ENCODE peak calls at places on chromosomes 13 and 19, in ten cellular contexts. One of them, this sample, is unnamed.

GRCh38 chr13:45416521-45417125 is 1.6 kb downstream of the SLC25A30 start:
- DNase-seq in left ventricle myocardium inferior: no peak
- DNase-seq in Peyer's patch: no peak
- DNase-seq in fibroblast of mammary gland: no peak
- DNase-seq in omental fat pad: no peak
- DNase-seq in AG10803: no peak
- DNase-seq in upper lobe of right lung: no peak
- DNase-seq in WTC11: no peak
- DNase-seq in K562: no peak
- DNase-seq in AG09319: no peak
- DNase-seq in this sample: no peak

GRCh38 chr13:77492982-77493381 is 42.5 kb upstream of the SCEL start:
- DNase-seq in left ventricle myocardium inferior: no peak
- DNase-seq in Peyer's patch: no peak
- DNase-seq in fibroblast of mammary gland: peak
- DNase-seq in omental fat pad: no peak
- DNase-seq in AG10803: no peak
- DNase-seq in upper lobe of right lung: no peak
- DNase-seq in WTC11: no peak
- DNase-seq in K562: no peak
- DNase-seq in AG09319: no peak
- DNase-seq in this sample: no peak

GRCh38 chr13:65188691-65189090 is 2041.4 kb downstream of the PCDH9 start:
- DNase-seq in left ventricle myocardium inferior: no peak
- DNase-seq in Peyer's patch: no peak
- DNase-seq in fibroblast of mammary gland: no peak
- DNase-seq in omental fat pad: no peak
- DNase-seq in AG10803: no peak
- DNase-seq in upper lobe of right lung: no peak
- DNase-seq in WTC11: no peak
- DNase-seq in K562: no peak
- DNase-seq in AG09319: no peak
- DNase-seq in this sample: no peak

GRCh38 chr13:36344886-36345437 is 1.2 kb downstream of the SPART start:
- DNase-seq in left ventricle myocardium inferior: no peak
- DNase-seq in Peyer's patch: no peak
- DNase-seq in fibroblast of mammary gland: peak
- DNase-seq in omental fat pad: no peak
- DNase-seq in AG10803: no peak
- DNase-seq in upper lobe of right lung: no peak
- DNase-seq in WTC11: no peak
- DNase-seq in K562: no peak
- DNase-seq in AG09319: no peak
- DNase-seq in this sample: no peak

GRCh38 chr13:93672996-93673395 is 446.4 kb downstream of the GPC6 start:
- DNase-seq in left ventricle myocardium inferior: no peak
- DNase-seq in Peyer's patch: no peak
- DNase-seq in fibroblast of mammary gland: no peak
- DNase-seq in omental fat pad: no peak
- DNase-seq in AG10803: no peak
- DNase-seq in upper lobe of right lung: no peak
- DNase-seq in WTC11: no peak
- DNase-seq in K562: no peak
- DNase-seq in AG09319: no peak
- DNase-seq in this sample: no peak

GRCh38 chr19:51607920-51608562 is 22.2 kb downstream of the SIGLEC5 start:
- DNase-seq in left ventricle myocardium inferior: peak
- DNase-seq in Peyer's patch: peak
- DNase-seq in fibroblast of mammary gland: peak
- DNase-seq in omental fat pad: peak
- DNase-seq in AG10803: peak
- DNase-seq in upper lobe of right lung: peak
- DNase-seq in WTC11: peak
- DNase-seq in K562: peak
- DNase-seq in AG09319: peak
- DNase-seq in this sample: peak

GRCh38 chr19:41407271-41407670 is 9.7 kb downstream of the BCKDHA start:
- DNase-seq in left ventricle myocardium inferior: no peak
- DNase-seq in Peyer's patch: no peak
- DNase-seq in fibroblast of mammary gland: no peak
- DNase-seq in omental fat pad: no peak
- DNase-seq in AG10803: no peak
- DNase-seq in upper lobe of right lung: no peak
- DNase-seq in WTC11: peak
- DNase-seq in K562: no peak
- DNase-seq in AG09319: no peak
- DNase-seq in this sample: peak

GRCh38 chr13:105543742-105544141 is 991.7 kb downstream of the EFNB2 start:
- DNase-seq in left ventricle myocardium inferior: no peak
- DNase-seq in Peyer's patch: no peak
- DNase-seq in fibroblast of mammary gland: no peak
- DNase-seq in omental fat pad: no peak
- DNase-seq in AG10803: no peak
- DNase-seq in upper lobe of right lung: no peak
- DNase-seq in WTC11: no peak
- DNase-seq in K562: no peak
- DNase-seq in AG09319: no peak
- DNase-seq in this sample: no peak

GRCh38 chr13:20721058-20721453 is 17.6 kb downstream of the IL17D start:
- DNase-seq in left ventricle myocardium inferior: no peak
- DNase-seq in Peyer's patch: no peak
- DNase-seq in fibroblast of mammary gland: no peak
- DNase-seq in omental fat pad: no peak
- DNase-seq in AG10803: no peak
- DNase-seq in upper lobe of right lung: no peak
- DNase-seq in WTC11: no peak
- DNase-seq in K562: no peak
- DNase-seq in AG09319: no peak
- DNase-seq in this sample: no peak

GRCh38 chr13:110910013-110910890 is 4.6 kb downstream of the ANKRD10 start:
- DNase-seq in left ventricle myocardium inferior: no peak
- DNase-seq in Peyer's patch: no peak
- DNase-seq in fibroblast of mammary gland: no peak
- DNase-seq in omental fat pad: no peak
- DNase-seq in AG10803: no peak
- DNase-seq in upper lobe of right lung: no peak
- DNase-seq in WTC11: no peak
- DNase-seq in K562: no peak
- DNase-seq in AG09319: no peak
- DNase-seq in this sample: no peak

GRCh38 chr13:44578064-44578394 is 1.9 kb upstream of the TSC22D1 start:
- DNase-seq in left ventricle myocardium inferior: no peak
- DNase-seq in Peyer's patch: peak
- DNase-seq in fibroblast of mammary gland: peak
- DNase-seq in omental fat pad: no peak
- DNase-seq in AG10803: peak
- DNase-seq in upper lobe of right lung: no peak
- DNase-seq in WTC11: no peak
- DNase-seq in K562: no peak
- DNase-seq in AG09319: peak
- DNase-seq in this sample: no peak

GRCh38 chr19:51690359-51691121 is 2.6 kb upstream of the SPACA6 start:
- DNase-seq in left ventricle myocardium inferior: peak
- DNase-seq in Peyer's patch: peak
- DNase-seq in fibroblast of mammary gland: peak
- DNase-seq in omental fat pad: no peak
- DNase-seq in AG10803: peak
- DNase-seq in upper lobe of right lung: peak
- DNase-seq in WTC11: peak
- DNase-seq in K562: peak
- DNase-seq in AG09319: no peak
- DNase-seq in this sample: peak

DNA sequence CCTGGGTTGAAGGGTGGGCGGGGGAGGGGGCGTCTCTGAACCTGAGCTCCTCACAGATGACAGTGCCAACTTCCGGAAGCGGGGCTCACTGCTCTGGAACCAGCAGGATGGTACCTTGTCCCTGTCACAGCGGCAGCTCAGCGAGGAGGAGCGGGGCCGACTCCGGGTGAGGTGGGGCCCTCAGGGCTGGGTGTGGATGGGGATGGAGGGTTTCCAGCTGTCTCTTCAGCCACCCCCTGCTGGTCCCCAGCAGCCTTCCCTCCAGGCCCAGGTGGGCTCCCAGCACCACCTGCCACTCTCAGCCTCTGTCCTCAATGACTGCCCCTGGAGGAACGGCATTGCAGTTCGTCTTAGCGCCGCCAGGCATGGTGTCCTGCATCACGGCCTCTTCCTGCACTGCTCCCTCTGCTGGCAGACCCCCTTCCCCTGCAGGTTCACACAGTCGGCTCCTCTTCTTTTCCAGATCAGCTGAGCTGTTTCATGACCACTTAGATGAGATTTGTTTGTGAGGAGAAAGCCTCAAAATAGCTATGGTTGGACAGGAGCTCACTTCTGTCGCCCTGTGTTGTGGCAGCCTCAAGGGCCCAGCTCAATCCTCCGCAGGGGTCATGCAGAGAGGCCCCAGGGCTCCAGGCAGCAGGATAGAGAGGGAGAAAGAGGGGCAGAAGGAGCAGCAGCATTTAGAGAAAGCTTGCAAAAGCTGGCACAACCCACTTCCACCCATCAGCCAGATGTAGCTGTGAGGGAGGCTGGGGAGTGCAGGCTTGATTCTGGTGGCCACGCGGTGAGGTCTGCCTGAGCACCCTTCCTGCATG is 2.5 kb upstream of the GARIN5A start:
- DNase-seq in left ventricle myocardium inferior: no peak
- DNase-seq in Peyer's patch: no peak
- DNase-seq in fibroblast of mammary gland: peak
- DNase-seq in omental fat pad: no peak
- DNase-seq in AG10803: peak
- DNase-seq in upper lobe of right lung: peak
- DNase-seq in WTC11: peak
- DNase-seq in K562: peak
- DNase-seq in AG09319: peak
- DNase-seq in this sample: no peak
- TF ChIP-seq CTCF in left ventricle myocardium inferior: peak
- TF ChIP-seq CTCF in Peyer's patch: no peak
- TF ChIP-seq CTCF in fibroblast of mammary gland: peak
- TF ChIP-seq CTCF in omental fat pad: no peak
- TF ChIP-seq CTCF in AG10803: peak
- TF ChIP-seq CTCF in upper lobe of right lung: peak
- TF ChIP-seq CTCF in WTC11: peak
- TF ChIP-seq CTCF in K562: peak
- TF ChIP-seq CTCF in AG09319: peak
- TF ChIP-seq CTCF in this sample: no peak

GRCh38 chr19:10815969-10816635 is 19.9 kb downstream of the TMED1 start:
- DNase-seq in left ventricle myocardium inferior: no peak
- DNase-seq in Peyer's patch: no peak
- DNase-seq in fibroblast of mammary gland: peak
- DNase-seq in omental fat pad: no peak
- DNase-seq in AG10803: peak
- DNase-seq in upper lobe of right lung: no peak
- DNase-seq in WTC11: no peak
- DNase-seq in K562: no peak
- DNase-seq in AG09319: no peak
- DNase-seq in this sample: no peak

GRCh38 chr19:10811391-10812111 is 24.5 kb downstream of the TMED1 start:
- DNase-seq in left ventricle myocardium inferior: no peak
- DNase-seq in Peyer's patch: no peak
- DNase-seq in fibroblast of mammary gland: no peak
- DNase-seq in omental fat pad: no peak
- DNase-seq in AG10803: no peak
- DNase-seq in upper lobe of right lung: no peak
- DNase-seq in WTC11: no peak
- DNase-seq in K562: peak
- DNase-seq in AG09319: no peak
- DNase-seq in this sample: no peak

GRCh38 chr19:10812196-10812595 is 23.8 kb downstream of the TMED1 start:
- DNase-seq in left ventricle myocardium inferior: no peak
- DNase-seq in Peyer's patch: no peak
- DNase-seq in fibroblast of mammary gland: no peak
- DNase-seq in omental fat pad: no peak
- DNase-seq in AG10803: no peak
- DNase-seq in upper lobe of right lung: no peak
- DNase-seq in WTC11: no peak
- DNase-seq in K562: peak
- DNase-seq in AG09319: no peak
- DNase-seq in this sample: no peak

GRCh38 chr19:10815007-10815531 is 20.9 kb downstream of the TMED1 start:
- DNase-seq in left ventricle myocardium inferior: no peak
- DNase-seq in Peyer's patch: no peak
- DNase-seq in fibroblast of mammary gland: no peak
- DNase-seq in omental fat pad: no peak
- DNase-seq in AG10803: no peak
- DNase-seq in upper lobe of right lung: no peak
- DNase-seq in WTC11: no peak
- DNase-seq in K562: no peak
- DNase-seq in AG09319: no peak
- DNase-seq in this sample: no peak

DNA sequence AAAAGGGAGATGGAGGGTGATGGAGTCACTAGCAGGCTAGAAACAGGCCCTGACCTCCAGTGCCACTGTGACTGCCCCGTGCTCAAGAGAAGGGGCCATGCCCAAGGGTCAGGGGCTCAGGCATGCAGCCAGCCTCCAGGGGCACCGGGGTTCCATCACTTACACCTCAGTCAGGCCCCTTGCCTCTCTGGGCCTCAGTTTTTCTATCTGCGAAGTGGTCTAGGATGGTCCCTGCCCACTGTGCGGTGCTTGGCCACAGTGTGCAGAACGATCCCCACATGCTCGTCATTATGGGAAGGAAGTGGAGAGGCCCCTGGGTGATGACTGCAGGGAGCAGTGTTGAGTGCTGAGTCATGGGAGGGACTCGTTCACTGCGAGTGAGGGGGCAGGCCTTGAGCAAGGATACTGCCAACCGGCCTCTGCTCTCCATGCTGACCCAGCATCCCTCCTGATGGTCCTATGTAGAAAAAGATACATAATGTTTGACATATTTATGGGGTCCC is 23.1 kb downstream of the TMED1 start:
- DNase-seq in left ventricle myocardium inferior: no peak
- DNase-seq in Peyer's patch: no peak
- DNase-seq in fibroblast of mammary gland: peak
- DNase-seq in omental fat pad: no peak
- DNase-seq in AG10803: peak
- DNase-seq in upper lobe of right lung: no peak
- DNase-seq in WTC11: no peak
- DNase-seq in K562: peak
- DNase-seq in AG09319: peak
- DNase-seq in this sample: no peak
- TF ChIP-seq CTCF in left ventricle myocardium inferior: no peak
- TF ChIP-seq CTCF in Peyer's patch: no peak
- TF ChIP-seq CTCF in fibroblast of mammary gland: no peak
- TF ChIP-seq CTCF in omental fat pad: no peak
- TF ChIP-seq CTCF in AG10803: peak
- TF ChIP-seq CTCF in upper lobe of right lung: no peak
- TF ChIP-seq CTCF in WTC11: no peak
- TF ChIP-seq CTCF in K562: no peak
- TF ChIP-seq CTCF in AG09319: peak
- TF ChIP-seq CTCF in this sample: no peak

GRCh38 chr19:45693168-45693788 is 812 bp downstream of the QPCTL start:
- DNase-seq in left ventricle myocardium inferior: peak
- DNase-seq in Peyer's patch: peak
- DNase-seq in fibroblast of mammary gland: peak
- DNase-seq in omental fat pad: peak
- DNase-seq in AG10803: peak
- DNase-seq in upper lobe of right lung: peak
- DNase-seq in WTC11: peak
- DNase-seq in K562: peak
- DNase-seq in AG09319: no peak
- DNase-seq in this sample: peak
- TF ChIP-seq CTCF in left ventricle myocardium inferior: peak
- TF ChIP-seq CTCF in Peyer's patch: peak
- TF ChIP-seq CTCF in fibroblast of mammary gland: peak
- TF ChIP-seq CTCF in omental fat pad: no peak
- TF ChIP-seq CTCF in AG10803: peak
- TF ChIP-seq CTCF in upper lobe of right lung: peak
- TF ChIP-seq CTCF in WTC11: peak
- TF ChIP-seq CTCF in K562: peak
- TF ChIP-seq CTCF in AG09319: peak
- TF ChIP-seq CTCF in this sample: peak

GRCh38 chr19:44951179-44952159 is 3.7 kb upstream of the CLPTM1 start:
- DNase-seq in left ventricle myocardium inferior: no peak
- DNase-seq in Peyer's patch: peak
- DNase-seq in fibroblast of mammary gland: peak
- DNase-seq in omental fat pad: peak
- DNase-seq in AG10803: peak
- DNase-seq in upper lobe of right lung: no peak
- DNase-seq in WTC11: peak
- DNase-seq in K562: peak
- DNase-seq in AG09319: peak
- DNase-seq in this sample: peak
- TF ChIP-seq CTCF in left ventricle myocardium inferior: peak
- TF ChIP-seq CTCF in Peyer's patch: peak
- TF ChIP-seq CTCF in fibroblast of mammary gland: peak
- TF ChIP-seq CTCF in omental fat pad: peak
- TF ChIP-seq CTCF in AG10803: peak
- TF ChIP-seq CTCF in upper lobe of right lung: peak
- TF ChIP-seq CTCF in WTC11: peak
- TF ChIP-seq CTCF in K562: peak
- TF ChIP-seq CTCF in AG09319: peak
- TF ChIP-seq CTCF in this sample: peak